ENCODE peak calls at places on chromosomes 13 and 19, in five cellular contexts. Q, N, J, O and U are unnamed samples.

GRCh38 chr13:71171740-71172139 is 695.3 kb downstream of the DACH1 start:
- DNase-seq in Q (no peak), N (no peak), J (no peak), O (no peak), U (no peak)

GRCh38 chr13:113029487-113030258 is 60.7 kb downstream of the MCF2L start:
- DNase-seq in Q (no peak), N (no peak), J (no peak), O (peak; percentile 44), U (peak; percentile 28)

GRCh38 chr19:13160557-13160956 is 10.3 kb downstream of the IER2 start:
- DNase-seq in Q (peak; percentile 70), N (peak; percentile 63), J (no peak), O (no peak), U (no peak)

GRCh38 chr19:28920269-28921066 is 292.5 kb downstream of the UQCRFS1 start:
- DNase-seq in Q (no peak), N (no peak), J (no peak), O (no peak), U (no peak)

GRCh38 chr13:113814435-113814821 is 49.4 kb downstream of the GAS6 start:
- DNase-seq in Q (no peak), N (peak; percentile 57), J (no peak), O (no peak), U (no peak)

GRCh38 chr19:12453495-12453894 is 12.7 kb upstream of the ZNF443 start:
- DNase-seq in Q (no peak), N (no peak), J (no peak), O (peak; percentile 32), U (no peak)

GRCh38 chr13:62482351-62482750 is 1066.7 kb upstream of the PCDH20 start:
- DNase-seq in Q (no peak), N (no peak), J (no peak), O (no peak), U (no peak)

GRCh38 chr13:81872581-81872980 is 1531.7 kb upstream of the SPRY2 start:
- DNase-seq in Q (no peak), N (no peak), J (no peak), O (peak; percentile 3), U (no peak)

GRCh38 chr19:23263870-23264590 is 13.8 kb upstream of the ZNF724 start:
- DNase-seq in Q (no peak), N (no peak), J (no peak), O (no peak), U (no peak)

GRCh38 chr19:8503506-8503905 is 1.1 kb upstream of the PRAM1 start:
- DNase-seq in Q (no peak), N (no peak), J (no peak), O (no peak), U (no peak)

GRCh38 chr19:17304386-17305047 is 1.2 kb upstream of the MRPL34 start:
- DNase-seq in Q (peak; percentile 69), N (no peak), J (no peak), O (no peak), U (no peak)

GRCh38 chr19:48203227-48203793 is 32.8 kb downstream of the ZSWIM9 start:
- DNase-seq in Q (no peak), N (no peak), J (no peak), O (no peak), U (no peak)

GRCh38 chr19:41302624-41303351 is 7.2 kb upstream of the CCDC97 start:
- DNase-seq in Q (no peak), N (no peak), J (no peak), O (no peak), U (no peak)

GRCh38 chr13:39515231-39515630 is 87.8 kb downstream of the LHFPL6 start:
- DNase-seq in Q (no peak), N (no peak), J (no peak), O (no peak), U (no peak)

GRCh38 chr13:90547272-90547790 is 800.2 kb upstream of the MIR17HG start:
- DNase-seq in Q (no peak), N (no peak), J (no peak), O (no peak), U (no peak)

GRCh38 chr19:23817519-23817918 is 58.8 kb upstream of the ZNF681 start:
- DNase-seq in Q (peak; percentile 86), N (no peak), J (no peak), O (no peak), U (no peak)

GRCh38 chr13:86563308-86563707 is 764.1 kb upstream of the SLITRK6 start:
- DNase-seq in Q (no peak), N (peak; percentile 76), J (no peak), O (no peak), U (no peak)

GRCh38 chr13:25819856-25820530 is 231.8 kb downstream of the SHISA2 start:
- DNase-seq in Q (no peak), N (no peak), J (no peak), O (no peak), U (no peak)

GRCh38 chr19:18419699-18420460 is 682 bp downstream of the SSBP4 start:
- DNase-seq in Q (peak; percentile 58), N (no peak), J (no peak), O (no peak), U (no peak)

GRCh38 chr19:39017646-39018045 is 14.7 kb downstream of the FBXO27 start:
- DNase-seq in Q (no peak), N (no peak), J (no peak), O (no peak), U (no peak)

DNA sequence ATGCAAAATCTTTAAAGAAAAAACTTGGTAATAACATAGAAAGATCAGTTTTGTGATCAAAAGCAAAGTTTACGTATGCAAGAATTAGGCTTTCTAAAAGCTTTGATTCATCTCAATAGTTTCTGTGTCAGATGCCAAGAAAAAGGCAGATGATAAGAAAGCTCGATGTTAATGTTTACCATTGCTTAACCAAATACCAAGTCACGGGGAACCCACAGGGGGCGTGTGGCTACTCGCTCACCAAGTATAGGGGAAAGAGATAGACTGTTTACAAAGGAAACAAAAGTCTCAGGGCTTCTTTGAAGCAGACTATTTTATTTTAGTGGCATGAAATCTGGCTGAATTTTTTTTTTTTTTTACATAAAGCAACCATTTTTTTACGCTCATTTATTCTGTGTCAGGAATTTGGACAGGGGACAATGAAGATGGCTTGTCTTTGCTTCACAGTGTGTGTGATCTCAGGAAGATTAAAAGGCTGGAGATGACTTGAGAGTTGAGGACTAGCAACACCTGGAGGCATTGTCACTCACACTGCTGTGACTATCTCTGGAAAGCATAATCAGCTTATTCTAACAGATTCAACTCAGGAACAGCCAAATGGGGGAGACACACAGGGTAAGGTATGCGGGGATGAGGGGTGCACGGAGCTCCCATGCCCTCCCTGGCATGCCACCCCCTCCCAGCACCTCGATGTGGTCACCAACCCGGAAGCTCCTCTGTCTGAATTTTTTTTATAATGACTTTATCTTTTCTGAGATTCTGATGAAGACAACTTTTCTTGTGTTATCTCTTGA is 24.9 kb downstream of the RCBTB1 start:
- DNase-seq in Q (peak; percentile 34), N (peak; percentile 26), J (no peak), O (peak; percentile 38), U (no peak)
- TF ChIP-seq CTCF in Q (no peak), N (no peak), J (no peak), O (no peak), U (no peak)

DNA sequence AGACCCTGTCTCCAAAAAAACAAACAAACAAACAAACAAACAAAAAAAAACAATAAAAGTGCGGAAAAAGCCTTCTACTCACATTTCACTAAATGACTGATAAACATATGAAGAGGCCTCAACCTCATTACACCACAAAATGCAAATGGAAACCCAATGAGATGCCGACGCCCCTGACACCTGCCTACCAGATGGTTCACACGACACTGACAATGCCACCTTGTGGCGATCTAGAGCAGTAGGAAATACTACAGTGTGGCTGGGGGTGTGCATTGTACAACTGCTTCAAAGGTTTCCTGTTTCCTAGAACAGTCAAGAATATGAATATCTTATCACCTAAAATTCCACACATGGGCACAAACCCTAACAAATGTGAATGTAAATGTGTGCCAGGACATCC is 14.0 kb downstream of the SCGB2B2 start:
- DNase-seq in Q (no peak), N (no peak), J (no peak), O (peak; percentile 45), U (no peak)
- TF ChIP-seq CTCF in Q (peak; percentile 15), N (no peak), J (peak; percentile 27), O (peak; percentile 62), U (no peak)

GRCh38 chr19:2110822-2111221 is 14.1 kb downstream of the IZUMO4 start:
- DNase-seq in Q (no peak), N (no peak), J (no peak), O (no peak), U (no peak)
- TF ChIP-seq CTCF in Q (no peak), N (no peak), J (no peak), O (no peak), U (no peak)

GRCh38 chr13:51800456-51800855 is 3.5 kb downstream of the DHRS12 start:
- DNase-seq in Q (no peak), N (no peak), J (peak; percentile 48), O (no peak), U (no peak)
- TF ChIP-seq CTCF in Q (no peak), N (no peak), J (no peak), O (no peak), U (no peak)

DNA sequence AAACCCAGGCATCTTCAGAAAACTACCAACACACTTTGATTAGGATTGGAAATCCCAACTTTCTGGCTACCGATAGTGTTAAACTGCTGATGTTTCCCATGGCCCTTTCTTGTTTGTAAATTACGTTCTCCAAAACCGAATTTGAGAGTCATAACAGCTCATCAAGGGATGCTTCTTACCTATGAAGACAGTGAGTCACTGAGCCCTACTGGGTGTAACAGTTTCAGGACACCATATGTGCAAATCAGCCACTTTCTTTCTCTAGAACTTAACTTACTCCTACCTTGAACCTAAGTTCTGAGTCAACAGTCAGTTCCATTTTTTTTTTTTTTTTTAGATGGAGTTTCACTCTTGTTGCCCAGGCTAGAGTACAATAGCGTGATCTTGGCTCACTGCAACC is 410.1 kb upstream of the TSHZ3 start:
- DNase-seq in Q (no peak), N (no peak), J (no peak), O (no peak), U (no peak)
- TF ChIP-seq CTCF in Q (no peak), N (no peak), J (no peak), O (no peak), U (no peak)

DNA sequence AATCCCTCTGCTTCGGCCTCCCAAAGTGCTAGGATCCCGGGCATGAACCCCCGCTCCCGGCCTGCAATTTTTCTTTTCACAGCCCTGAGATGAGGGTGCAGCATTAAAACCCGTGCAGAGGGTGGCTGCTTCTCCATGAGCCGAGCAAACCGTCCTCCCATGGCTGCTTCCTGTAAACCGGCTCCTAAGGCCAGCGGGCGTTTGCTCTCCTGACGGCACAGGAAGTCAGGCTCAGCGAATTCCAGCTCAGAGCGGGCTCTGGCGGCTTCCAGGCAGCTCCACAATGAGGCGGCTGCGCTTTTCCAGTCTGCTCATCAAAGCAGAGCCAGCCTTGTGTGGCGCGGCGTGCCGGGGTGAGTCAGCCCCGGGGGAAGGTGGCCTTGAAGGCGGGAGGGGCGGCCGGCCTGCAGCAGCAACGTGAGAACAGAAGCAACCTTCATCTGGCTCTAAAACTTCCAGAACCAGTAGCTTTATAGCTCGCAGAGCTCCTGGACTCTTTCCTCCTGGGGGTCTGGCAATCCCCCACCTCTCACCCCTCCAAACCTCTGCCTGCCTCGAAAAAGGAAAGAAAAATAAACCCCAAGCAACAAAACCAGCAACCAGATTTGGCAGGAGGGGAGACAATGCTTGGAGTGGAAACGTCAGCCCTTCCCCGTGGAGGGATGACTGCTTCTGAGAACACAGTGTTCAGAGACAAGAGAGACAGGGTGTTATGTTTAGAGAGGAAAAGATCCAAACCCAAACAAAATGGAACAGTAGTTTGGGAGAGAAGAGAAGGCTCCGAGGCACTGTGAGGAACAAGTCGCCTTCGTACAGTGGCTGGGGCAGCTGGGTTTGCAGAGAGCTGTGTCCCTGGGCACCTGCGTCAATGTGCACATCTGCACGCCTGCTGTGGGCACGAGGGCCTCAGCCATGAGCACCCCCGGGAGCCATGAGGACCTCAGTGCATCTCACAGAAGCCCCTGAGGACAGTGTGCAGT is 67.8 kb downstream of the GADD45B start:
- DNase-seq in Q (peak; percentile 97), N (peak; percentile 96), J (peak; percentile 92), O (peak; percentile 88), U (peak; percentile 75)
- TF ChIP-seq CTCF in Q (peak; percentile 8), N (peak; percentile 45), J (peak; percentile 23), O (no peak), U (no peak)

GRCh38 chr13:110647365-110647737 is 32.0 kb downstream of the NAXD start:
- DNase-seq in Q (no peak), N (no peak), J (no peak), O (no peak), U (no peak)
- TF ChIP-seq CTCF in Q (no peak), N (no peak), J (no peak), O (no peak), U (no peak)